ENCODE peak calls at places on chromosomes 12 and 14, in seven cellular contexts. D is AG10803; B is fibroblast of mammary gland; M is CD8-positive, alpha-beta T cell; Y is RWPE2; O is ovary; R is mammary epithelial cell. C is an unnamed sample.

GRCh38 chr14:102323102-102323501 is 3.6 kb downstream of the ZNF839 start:
- DNase-seq in D (peak), M (no peak), Y (no peak), B (peak), O (peak), R (peak), C (no peak)

GRCh38 chr12:107491856-107492255 is 193.7 kb upstream of the PWP1 start:
- DNase-seq in D (peak), O (no peak), R (no peak), Y (no peak), B (peak), M (no peak), C (no peak)

GRCh38 chr12:14010989-14011388 is 29.6 kb upstream of the GRIN2B start:
- DNase-seq in B (no peak), O (no peak), M (no peak), D (no peak), R (no peak), Y (no peak), C (no peak)

GRCh38 chr14:81436296-81437138 is 36.4 kb upstream of the STON2 start:
- DNase-seq in B (peak), O (peak), M (no peak), D (peak), R (peak), Y (peak), C (peak)

GRCh38 chr12:26940820-26941219 is 2.5 kb downstream of the FGFR1OP2 start:
- DNase-seq in O (no peak), Y (no peak), B (peak), M (no peak), R (no peak), D (no peak), C (no peak)

GRCh38 chr12:15731940-15732339 is 57.2 kb downstream of the EPS8 start:
- DNase-seq in M (no peak), D (no peak), R (no peak), B (no peak), Y (no peak), O (no peak), C (no peak)

GRCh38 chr12:96157427-96157826 is 36.7 kb upstream of the ELK3 start:
- DNase-seq in M (no peak), Y (no peak), D (no peak), R (no peak), B (no peak), O (no peak), C (no peak)

GRCh38 chr12:12518464-12518845 is 44.2 kb downstream of the DUSP16 start:
- DNase-seq in R (no peak), O (no peak), B (no peak), Y (no peak), D (no peak), M (no peak), C (no peak)

GRCh38 chr14:43183916-43184315 is 1323.2 kb downstream of the FSCB start:
- DNase-seq in O (no peak), R (no peak), M (no peak), Y (no peak), D (no peak), B (no peak), C (no peak)

GRCh38 chr14:69008411-69008810 is 29.3 kb upstream of the ACTN1 start:
- DNase-seq in M (no peak), O (no peak), D (peak), R (no peak), B (no peak), Y (no peak), C (no peak)

GRCh38 chr12:27460471-27460978 is 14.0 kb downstream of the SMCO2 start:
- DNase-seq in M (no peak), R (peak), D (no peak), Y (no peak), O (no peak), B (peak), C (no peak)

GRCh38 chr14:32225378-32225920 is 22.4 kb upstream of the RNU6-8 start:
- DNase-seq in M (no peak), Y (no peak), B (no peak), R (no peak), D (no peak), O (no peak), C (no peak)

GRCh38 chr12:110796952-110797351 is 49.8 kb upstream of the CCDC63 start:
- DNase-seq in O (no peak), B (no peak), D (no peak), Y (no peak), M (no peak), R (peak), C (no peak)

GRCh38 chr14:93736378-93737014 is 51.8 kb downstream of the PRIMA1 start:
- DNase-seq in Y (no peak), O (no peak), B (no peak), M (no peak), D (no peak), R (no peak), C (no peak)
- TF ChIP-seq CTCF in Y (no peak), O (no peak), B (no peak), M (no peak), D (peak), R (no peak), C (peak)

DNA sequence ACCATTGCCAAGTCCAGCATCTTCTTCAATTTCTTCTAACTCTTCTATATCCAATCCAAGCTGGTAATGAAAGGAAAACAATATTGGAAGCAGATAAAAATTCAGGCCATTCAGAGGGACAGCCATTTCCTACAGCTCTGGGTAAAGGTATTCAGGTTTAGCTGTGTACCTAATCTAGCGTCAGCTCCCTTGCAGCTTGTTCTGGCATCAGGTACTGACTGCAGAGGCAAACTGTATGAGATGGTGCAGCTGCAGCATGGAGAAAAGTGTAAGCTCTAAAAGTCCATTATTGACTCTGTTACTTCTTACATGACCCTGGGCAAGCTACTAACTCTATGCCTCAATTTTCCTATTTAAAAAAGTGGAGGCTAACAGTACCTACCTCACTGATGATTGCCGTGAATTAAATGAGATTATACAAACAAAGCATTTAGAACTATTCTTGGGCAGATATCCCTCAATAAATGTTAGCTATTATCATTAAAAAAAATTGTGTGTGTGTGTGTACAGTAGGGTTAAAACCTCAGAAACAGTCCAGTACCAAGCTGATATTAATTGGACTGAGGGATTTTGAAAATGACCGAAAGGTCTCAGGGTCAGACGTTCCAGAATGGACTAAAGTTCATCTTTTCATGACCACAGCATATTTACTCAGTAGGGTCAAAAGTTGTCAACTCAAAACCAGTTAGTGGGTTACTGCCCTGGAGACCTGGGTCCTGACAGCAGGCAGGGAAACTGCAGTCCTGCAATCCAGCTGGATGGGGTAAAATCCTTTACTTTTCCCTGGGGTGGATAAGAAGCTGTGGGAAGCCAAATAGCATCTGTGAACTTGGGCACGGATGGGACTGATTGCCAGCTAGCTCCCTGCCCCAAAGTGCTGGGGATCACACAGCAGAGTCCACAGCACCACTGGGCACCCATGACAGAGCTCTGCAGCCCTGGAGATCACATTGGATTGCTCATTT is 8.9 kb downstream of the PYGL start:
- DNase-seq in M (no peak), B (no peak), Y (no peak), O (no peak), D (no peak), R (no peak), C (no peak)
- TF ChIP-seq CTCF in M (no peak), B (no peak), Y (no peak), O (no peak), D (no peak), R (no peak), C (no peak)

GRCh38 chr12:19894049-19894448 is 454.8 kb downstream of the AEBP2 start:
- DNase-seq in Y (no peak), B (peak), M (no peak), D (peak), R (peak), O (no peak), C (no peak)

GRCh38 chr12:19895609-19896008 is 456.3 kb downstream of the AEBP2 start:
- DNase-seq in D (no peak), B (no peak), O (no peak), M (no peak), Y (no peak), R (no peak), C (no peak)

GRCh38 chr12:19894803-19895202 is 455.5 kb downstream of the AEBP2 start:
- DNase-seq in Y (no peak), R (peak), O (no peak), D (no peak), M (no peak), B (peak), C (no peak)

GRCh38 chr12:19892186-19892585 is 452.9 kb downstream of the AEBP2 start:
- DNase-seq in D (peak), M (no peak), B (peak), Y (no peak), O (no peak), R (no peak), C (no peak)

GRCh38 chr12:19893514-19893913 is 454.2 kb downstream of the AEBP2 start:
- DNase-seq in O (no peak), M (no peak), R (peak), D (peak), Y (no peak), B (peak), C (no peak)
- TF ChIP-seq CTCF in O (no peak), M (no peak), R (no peak), D (peak), Y (no peak), B (peak), C (no peak)

GRCh38 chr12:6059221-6059620 is 65.2 kb downstream of the VWF start:
- DNase-seq in D (no peak), B (no peak), O (no peak), Y (no peak), M (no peak), R (no peak), C (no peak)

GRCh38 chr12:6053541-6053940 is 70.9 kb downstream of the VWF start:
- DNase-seq in B (no peak), D (peak), M (no peak), R (no peak), O (no peak), Y (no peak), C (no peak)

GRCh38 chr12:6058481-6059161 is 65.8 kb downstream of the VWF start:
- DNase-seq in D (no peak), O (no peak), Y (no peak), M (no peak), B (no peak), R (no peak), C (no peak)

GRCh38 chr12:6057693-6058092 is 66.8 kb downstream of the VWF start:
- DNase-seq in B (no peak), M (no peak), R (no peak), D (no peak), Y (no peak), O (no peak), C (peak)

GRCh38 chr12:6056406-6057211 is 67.9 kb downstream of the VWF start:
- DNase-seq in B (no peak), D (no peak), O (no peak), R (no peak), M (peak), Y (no peak), C (peak)
- TF ChIP-seq CTCF in B (peak), D (peak), O (no peak), R (no peak), M (peak), Y (peak), C (peak)

C was measured in glutamatergic neuron.